ENCODE peak calls at places on chromosomes 7 and 10, in four cellular contexts. B, Z, P and U are unnamed samples.

GRCh38 chr10:24168258-24169170 is 40.4 kb upstream of the KIAA1217 start:
- DNase-seq in Z (no peak), B (no peak), P (no peak), U (no peak)

GRCh38 chr10:24813866-24814265 is 90.2 kb upstream of the ARHGAP21 start:
- DNase-seq in Z (no peak), P (no peak), B (no peak), U (no peak)

GRCh38 chr10:127243490-127244272 is 47.3 kb upstream of the INSYN2A start:
- DNase-seq in B (peak), P (no peak), Z (peak), U (peak)

GRCh38 chr7:129950191-129950940 is 2.4 kb downstream of the UBE2H start:
- DNase-seq in P (no peak), B (no peak), Z (no peak), U (no peak)

GRCh38 chr10:107548301-107548700 is 383.8 kb upstream of the SORCS1 start:
- DNase-seq in Z (peak), B (no peak), P (no peak), U (no peak)

GRCh38 chr7:130566168-130566897 is 74.4 kb downstream of the MEST start:
- DNase-seq in B (no peak), Z (no peak), P (no peak), U (no peak)

GRCh38 chr10:3936422-3937040 is 151.5 kb upstream of the KLF6 start:
- DNase-seq in Z (no peak), P (no peak), B (no peak), U (no peak)

GRCh38 chr7:131106681-131107342 is 220.9 kb upstream of the MKLN1 start:
- DNase-seq in Z (peak), P (peak), B (no peak), U (no peak)

GRCh38 chr7:134420509-134421125 is 38.3 kb downstream of the AKR1B1 start:
- DNase-seq in B (no peak), P (peak), Z (peak), U (no peak)

GRCh38 chr10:22714524-22715289 is at the start of gene PIP4K2A:
- DNase-seq in Z (peak), B (no peak), P (peak), U (no peak)

GRCh38 chr7:102146989-102147388 is 139.7 kb upstream of the SH2B2 start:
- DNase-seq in B (no peak), P (no peak), Z (no peak), U (no peak)

GRCh38 chr10:13528138-13528874 is 508 bp downstream of the BEND7 start:
- DNase-seq in B (no peak), P (no peak), Z (peak), U (no peak)

GRCh38 chr10:14571866-14572507 is 202.7 kb downstream of the FAM107B start:
- DNase-seq in P (no peak), B (no peak), Z (no peak), U (no peak)

GRCh38 chr7:41933427-41933826 is 230.5 kb upstream of the INHBA start:
- DNase-seq in B (no peak), Z (no peak), P (no peak), U (no peak)